ENCODE peak calls at places on chromosomes 3 and 15, in ten cellular contexts. O is transverse colon, Z is K562, C is suprapubic skin, P is sigmoid colon, U is H1, Y is stomach, N is GM12878, B is HepG2, E is esophagus muscularis mucosa. D is an unnamed sample.

GRCh38 chr3:14699643-14700042 is 24.7 kb downstream of the C3orf20 start:
- DNase-seq in O (no peak), Z (no peak), C (no peak), P (no peak), U (no peak), Y (no peak), N (no peak), B (no peak), E (no peak), D (no peak)

GRCh38 chr3:138449490-138449889 is 15.1 kb downstream of the ESYT3 start:
- DNase-seq in O (no peak), Z (no peak), C (peak; percentile 59), P (no peak), U (no peak), Y (no peak), N (no peak), B (no peak), E (no peak), D (no peak)

GRCh38 chr3:64187065-64187959 is 38.0 kb downstream of the PRICKLE2 start:
- DNase-seq in O (peak; percentile 52), Z (no peak), C (no peak), P (peak; percentile 94), U (no peak), Y (peak; percentile 40), N (no peak), B (peak; percentile 64), E (no peak), D (peak; percentile 37)

GRCh38 chr3:158072790-158073189 is 33.4 kb downstream of the SHOX2 start:
- DNase-seq in O (no peak), Z (no peak), C (no peak), P (no peak), U (no peak), Y (no peak), N (no peak), B (no peak), E (no peak), D (no peak)

GRCh38 chr15:79680721-79681120 is 216.1 kb downstream of the MTHFS start:
- DNase-seq in O (no peak), Z (no peak), C (no peak), P (no peak), U (peak; percentile 25), Y (no peak), N (peak; percentile 8), B (no peak), E (no peak), D (no peak)

GRCh38 chr3:30343861-30344260 is 262.5 kb upstream of the TGFBR2 start:
- DNase-seq in O (no peak), Z (no peak), C (no peak), P (no peak), U (no peak), Y (no peak), N (no peak), B (no peak), E (no peak), D (no peak)

GRCh38 chr3:169429328-169429727 is 234.2 kb downstream of the MECOM start:
- DNase-seq in O (no peak), Z (no peak), C (no peak), P (no peak), U (no peak), Y (no peak), N (no peak), B (no peak), E (no peak), D (no peak)

GRCh38 chr3:98784666-98785600 is 21.8 kb downstream of the ST3GAL6 start:
- DNase-seq in O (no peak), Z (no peak), C (no peak), P (no peak), U (no peak), Y (no peak), N (no peak), B (peak; percentile 44), E (no peak), D (no peak)

GRCh38 chr3:123755508-123755907 is 128.6 kb downstream of the MYLK start:
- DNase-seq in O (no peak), Z (no peak), C (no peak), P (no peak), U (no peak), Y (no peak), N (no peak), B (peak; percentile 20), E (peak; percentile 47), D (no peak)

GRCh38 chr3:123755085-123755484 is 129.0 kb downstream of the MYLK start:
- DNase-seq in O (peak; percentile 68), Z (no peak), C (no peak), P (no peak), U (no peak), Y (peak; percentile 86), N (no peak), B (peak; percentile 98), E (peak; percentile 55), D (peak; percentile 62)

GRCh38 chr3:123758081-123758564 is 126.0 kb downstream of the MYLK start:
- DNase-seq in O (no peak), Z (no peak), C (no peak), P (no peak), U (no peak), Y (no peak), N (no peak), B (peak; percentile 89), E (no peak), D (no peak)

GRCh38 chr3:123759311-123759710 is 124.8 kb downstream of the MYLK start:
- DNase-seq in O (no peak), Z (no peak), C (no peak), P (no peak), U (no peak), Y (no peak), N (no peak), B (no peak), E (no peak), D (no peak)

GRCh38 chr3:123757281-123757940 is 126.7 kb downstream of the MYLK start:
- DNase-seq in O (peak; percentile 37), Z (no peak), C (no peak), P (peak; percentile 82), U (no peak), Y (no peak), N (peak; percentile 13), B (no peak), E (no peak), D (no peak)
- TF ChIP-seq POLR2AphosphoS5 in O (no peak), Z (no peak), C (peak; percentile 44), P (peak; percentile 32), U (no peak), Y (peak; percentile 13), N (no peak), B (no peak), E (peak; percentile 47), D (no peak)

DNA sequence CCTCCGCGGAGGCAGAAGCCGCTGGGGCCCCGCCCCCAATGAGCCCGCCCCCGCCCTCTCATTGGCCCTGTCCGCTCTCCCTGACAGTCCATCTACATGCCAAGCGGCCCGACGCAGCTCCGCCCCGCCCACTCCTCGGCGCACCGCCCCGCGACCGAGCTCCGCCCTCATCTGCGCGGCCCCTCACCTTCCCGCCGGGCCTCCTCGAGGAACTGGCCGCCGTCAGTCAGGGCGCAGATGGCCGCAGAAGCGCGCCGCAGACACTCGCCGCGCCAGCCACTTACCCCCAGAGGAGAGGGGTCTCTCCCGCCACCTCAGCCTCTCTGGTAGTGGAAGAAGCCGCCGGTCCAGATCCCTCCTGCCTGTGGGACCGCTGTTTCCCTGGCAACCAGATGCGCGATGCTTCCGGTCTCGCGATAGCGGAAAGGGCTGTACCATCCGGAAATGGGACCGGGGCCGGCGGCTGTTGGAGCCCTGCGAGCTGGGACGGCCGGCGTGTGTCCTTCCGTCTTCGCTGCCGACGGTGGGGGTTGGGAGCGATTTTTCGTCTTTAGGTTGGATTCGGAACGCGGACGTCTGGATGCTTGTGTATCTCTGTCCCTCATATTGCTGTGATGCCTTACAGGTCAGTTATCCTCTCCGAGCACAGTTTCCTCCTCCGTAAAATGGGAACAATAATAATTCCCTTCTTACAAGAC is at the start of gene FSIP1:
- DNase-seq in O (peak; percentile 98), Z (peak; percentile 97), C (peak; percentile 98), P (peak; percentile 98), U (peak; percentile 76), Y (peak; percentile 97), N (peak; percentile 86), B (peak; percentile 93), E (peak; percentile 99), D (peak; percentile 98)
- TF ChIP-seq POLR2A in O (peak; percentile 70), Z (peak; percentile 76), C (peak; percentile 45), P (peak; percentile 61), U (peak; percentile 80), Y (peak; percentile 44), N (peak; percentile 93), B (peak; percentile 75), E (no peak), D (peak; percentile 39)

DNA sequence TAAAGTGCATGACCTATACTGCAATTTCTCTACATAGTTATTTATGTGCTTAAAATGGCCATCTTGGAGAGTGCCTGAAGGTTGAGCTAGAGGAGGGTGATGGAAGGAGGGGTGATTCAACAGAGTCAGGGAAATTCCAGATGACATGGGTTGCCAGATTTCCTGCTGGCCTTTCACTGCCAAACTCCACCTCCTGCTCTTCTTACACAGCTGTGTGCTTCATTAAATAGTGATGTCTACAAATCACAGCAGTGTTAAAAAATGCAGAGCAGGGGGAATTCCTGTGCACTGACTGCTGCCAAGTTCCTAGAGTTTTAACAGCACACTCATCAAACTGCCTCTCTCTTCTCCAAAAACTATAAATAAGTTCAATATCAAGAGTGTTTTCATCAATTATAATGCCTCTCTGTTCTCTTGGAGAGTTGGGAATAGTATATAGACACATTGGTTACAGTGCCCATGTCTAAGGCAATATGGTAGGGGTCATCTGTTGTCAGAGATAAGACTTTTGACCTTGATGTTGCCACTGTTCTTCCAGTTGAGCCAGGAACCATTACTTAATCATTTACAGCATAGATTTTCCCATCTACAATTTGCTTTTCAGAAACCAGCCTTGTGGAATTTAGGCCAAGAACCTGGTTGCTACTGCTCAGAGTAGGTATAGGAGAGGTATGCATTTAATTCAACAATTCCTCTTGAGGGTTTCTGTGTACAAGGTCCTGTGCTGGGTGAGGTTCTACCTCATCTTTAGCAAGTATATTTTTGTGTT is 79.6 kb downstream of the TP63 start:
- DNase-seq in O (peak; percentile 17), Z (no peak), C (no peak), P (peak; percentile 72), U (peak; percentile 25), Y (no peak), N (peak; percentile 71), B (no peak), E (no peak), D (peak; percentile 23)
- TF ChIP-seq EP300 in O (peak; percentile 43), Z (no peak), C (no peak), P (peak; percentile 47), U (no peak), Y (no peak), N (no peak), B (no peak), E (no peak), D (no peak)

GRCh38 chr3:52532517-52532837 is 1.2 kb downstream of the NT5DC2 start:
- DNase-seq in O (peak; percentile 62), Z (peak; percentile 89), C (peak; percentile 78), P (peak; percentile 71), U (no peak), Y (peak; percentile 41), N (no peak), B (peak; percentile 69), E (no peak), D (no peak)

GRCh38 chr3:52532838-52533622 is 627 bp downstream of the NT5DC2 start:
- DNase-seq in O (peak; percentile 40), Z (no peak), C (peak; percentile 82), P (peak; percentile 75), U (no peak), Y (peak; percentile 32), N (no peak), B (no peak), E (no peak), D (peak; percentile 90)

GRCh38 chr3:52535411-52536111 is 844 bp upstream of the UQCC5 start:
- DNase-seq in O (no peak), Z (no peak), C (no peak), P (no peak), U (no peak), Y (no peak), N (no peak), B (no peak), E (no peak), D (no peak)

GRCh38 chr3:52534281-52535183 is 875 bp upstream of the NT5DC2 start:
- DNase-seq in O (no peak), Z (peak; percentile 77), C (peak; percentile 81), P (peak; percentile 78), U (no peak), Y (peak; percentile 30), N (no peak), B (peak; percentile 75), E (no peak), D (peak; percentile 87)

GRCh38 chr3:52533623-52534280 is at the start of gene NT5DC2:
- DNase-seq in O (peak; percentile 80), Z (peak; percentile 79), C (peak; percentile 74), P (peak; percentile 86), U (no peak), Y (peak; percentile 80), N (no peak), B (peak; percentile 46), E (no peak), D (peak; percentile 94)
- TF ChIP-seq POLR2AphosphoS5 in O (no peak), Z (no peak), C (no peak), P (peak; percentile 54), U (no peak), Y (no peak), N (no peak), B (peak; percentile 60), E (no peak), D (no peak)